ENCODE peak calls at places on chromosomes 11 and 22, in six cellular contexts. F is foreskin fibroblast, U is foreskin keratinocyte, I is GM12865, W is AG04450, H is Caco-2. R is an unnamed sample.

GRCh38 chr11:70689764-70690163 is 291.4 kb downstream of the CTTN start:
- DNase-seq in F (no peak), U (no peak), I (no peak), W (no peak), H (no peak), R (no peak)

GRCh38 chr11:68503281-68503687 is 42.7 kb downstream of the PPP6R3 start:
- DNase-seq in F (no peak), U (no peak), I (no peak), W (no peak), H (no peak), R (no peak)

GRCh38 chr22:46262449-46263207 is 515 bp downstream of the PKDREJ start:
- DNase-seq in F (peak; percentile 43), U (peak; percentile 30), I (no peak), W (no peak), H (no peak), R (peak; percentile 77)

GRCh38 chr22:47160141-47160541 is 397.7 kb downstream of the TBC1D22A start:
- DNase-seq in F (no peak), U (no peak), I (no peak), W (no peak), H (no peak), R (peak; percentile 36)

GRCh38 chr22:46079861-46080821 is 70.2 kb upstream of the PPARA start:
- DNase-seq in F (peak; percentile 95), U (no peak), I (no peak), W (no peak), H (peak; percentile 9), R (no peak)

GRCh38 chr11:45451766-45452440 is 165.8 kb upstream of the SYT13 start:
- DNase-seq in F (no peak), U (no peak), I (no peak), W (no peak), H (no peak), R (no peak)

GRCh38 chr11:131146817-131147490 is 223.5 kb upstream of the NTM start:
- DNase-seq in F (no peak), U (no peak), I (no peak), W (no peak), H (no peak), R (no peak)

GRCh38 chr11:45163956-45164575 is 17.6 kb downstream of the PRDM11 start:
- DNase-seq in F (no peak), U (no peak), I (no peak), W (no peak), H (peak; percentile 9), R (no peak)

GRCh38 chr11:13105237-13105844 is 96.2 kb downstream of the RASSF10 start:
- DNase-seq in F (no peak), U (no peak), I (peak; percentile 28), W (no peak), H (no peak), R (no peak)

GRCh38 chr11:114594703-114595102 is 883 bp downstream of the NXPE4 start:
- DNase-seq in F (no peak), U (no peak), I (no peak), W (no peak), H (no peak), R (no peak)

GRCh38 chr11:119651802-119652584 is 77.0 kb downstream of the NECTIN1 start:
- DNase-seq in F (no peak), U (peak; percentile 3), I (no peak), W (no peak), H (no peak), R (no peak)

GRCh38 chr11:63763506-63764200 is 4.9 kb downstream of the ZFTA start:
- DNase-seq in F (no peak), U (no peak), I (no peak), W (no peak), H (no peak), R (no peak)

GRCh38 chr11:133906746-133907145 is 50.0 kb downstream of the IGSF9B start:
- DNase-seq in F (no peak), U (no peak), I (no peak), W (no peak), H (no peak), R (no peak)

GRCh38 chr22:24118689-24119384 is 62.5 kb upstream of the SUSD2 start:
- DNase-seq in F (no peak), U (no peak), I (no peak), W (no peak), H (no peak), R (no peak)

GRCh38 chr11:126701555-126701897 is 299.0 kb downstream of the KIRREL3 start:
- DNase-seq in F (no peak), U (no peak), I (no peak), W (no peak), H (no peak), R (no peak)

GRCh38 chr11:86571273-86571948 is 101.0 kb downstream of the ME3 start:
- DNase-seq in F (no peak), U (peak; percentile 35), I (no peak), W (no peak), H (peak; percentile 93), R (no peak)

GRCh38 chr11:58796333-58797049 is 48.0 kb downstream of the GLYATL2 start:
- DNase-seq in F (no peak), U (no peak), I (no peak), W (no peak), H (no peak), R (no peak)

GRCh38 chr22:50665738-50666137 is 6.9 kb upstream of the SHANK3 start:
- DNase-seq in F (no peak), U (no peak), I (no peak), W (no peak), H (no peak), R (no peak)

GRCh38 chr11:96426356-96427103 is 36.7 kb downstream of the JRKL start:
- DNase-seq in F (peak; percentile 35), U (peak; percentile 22), I (peak; percentile 44), W (peak; percentile 21), H (no peak), R (no peak)

GRCh38 chr11:100684101-100685065 is 2.7 kb upstream of the ARHGAP42 start:
- DNase-seq in F (no peak), U (peak; percentile 77), I (peak; percentile 59), W (no peak), H (no peak), R (no peak)

GRCh38 chr11:125423247-125423849 is 72.7 kb downstream of the FEZ1 start:
- DNase-seq in F (no peak), U (no peak), I (peak; percentile 36), W (no peak), H (no peak), R (no peak)

GRCh38 chr22:17918840-17919239 is 105.5 kb downstream of the MICAL3 start:
- DNase-seq in F (no peak), U (peak; percentile 50), I (no peak), W (no peak), H (no peak), R (no peak)

GRCh38 chr11:33773399-33774355 is 643 bp downstream of the FBXO3 start:
- DNase-seq in F (no peak), U (peak; percentile 35), I (peak; percentile 30), W (no peak), H (no peak), R (no peak)

GRCh38 chr11:10654211-10655150 is 39.1 kb downstream of the IRAG1 start:
- DNase-seq in F (peak; percentile 58), U (peak; percentile 61), I (peak; percentile 81), W (no peak), H (no peak), R (no peak)

GRCh38 chr22:42651134-42651533 is 1.9 kb upstream of the CYB5R3 start:
- DNase-seq in F (peak; percentile 27), U (no peak), I (no peak), W (no peak), H (no peak), R (no peak)

GRCh38 chr11:44627911-44628729 is 62.7 kb downstream of the CD82 start:
- DNase-seq in F (no peak), U (no peak), I (peak; percentile 73), W (no peak), H (no peak), R (no peak)

GRCh38 chr11:1705121-1706052 is 8.4 kb downstream of the KRTAP5-6 start:
- DNase-seq in F (no peak), U (peak; percentile 14), I (peak; percentile 37), W (no peak), H (no peak), R (no peak)

GRCh38 chr11:1707751-1708150 is 10.8 kb downstream of the KRTAP5-6 start:
- DNase-seq in F (no peak), U (no peak), I (no peak), W (no peak), H (peak; percentile 4), R (no peak)

GRCh38 chr11:1703146-1703545 is 6.2 kb downstream of the KRTAP5-6 start:
- DNase-seq in F (no peak), U (no peak), I (no peak), W (no peak), H (no peak), R (no peak)

GRCh38 chr11:1708716-1709115 is 11.7 kb downstream of the KRTAP5-6 start:
- DNase-seq in F (no peak), U (no peak), I (no peak), W (no peak), H (peak; percentile 10), R (no peak)

GRCh38 chr11:1706634-1707400 is 9.8 kb downstream of the KRTAP5-6 start:
- DNase-seq in F (no peak), U (no peak), I (peak; percentile 20), W (no peak), H (peak; percentile 20), R (no peak)
- TF ChIP-seq CTCF in F (peak; percentile 10), U (peak; percentile 48), I (no peak), W (peak; percentile 8), H (no peak), R (peak; percentile 29)

GRCh38 chr22:22692707-22693530 is 48.5 kb downstream of the GGTLC2 start:
- DNase-seq in F (peak; percentile 71), U (peak; percentile 2), I (peak; percentile 45), W (no peak), H (peak; percentile 83), R (no peak)
- TF ChIP-seq CTCF in F (peak; percentile 29), U (peak; percentile 60), I (peak; percentile 66), W (peak; percentile 44), H (peak; percentile 87), R (no peak)

DNA sequence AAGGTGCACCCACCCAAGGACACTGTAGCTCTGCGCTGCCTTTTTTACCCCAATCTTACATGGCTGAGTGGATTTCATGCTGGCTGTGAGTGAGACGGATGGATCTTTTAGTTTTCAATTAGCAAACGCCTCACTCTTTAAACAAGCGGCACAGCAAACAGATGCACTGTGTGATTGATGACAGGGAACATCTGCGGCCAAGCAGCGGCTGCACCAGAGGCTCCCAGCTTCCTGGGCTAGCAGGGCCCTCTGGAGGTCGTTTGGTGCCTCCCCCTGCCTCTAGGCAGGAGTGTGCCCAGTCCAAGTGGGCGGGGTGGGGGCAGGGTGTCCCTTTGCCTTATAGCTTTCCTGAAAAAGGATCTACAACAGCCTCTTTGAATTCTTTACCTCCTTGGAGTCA is 2.1 kb upstream of the DRD2 start:
- DNase-seq in F (no peak), U (no peak), I (peak; percentile 7), W (no peak), H (no peak), R (no peak)
- TF ChIP-seq CTCF in F (no peak), U (peak; percentile 34), I (peak; percentile 6), W (no peak), H (no peak), R (no peak)

GRCh38 chr22:44099696-44100095 is 75.6 kb downstream of the PARVB start:
- DNase-seq in F (no peak), U (no peak), I (no peak), W (no peak), H (no peak), R (no peak)
- TF ChIP-seq CTCF in F (no peak), U (no peak), I (no peak), W (no peak), H (no peak), R (no peak)